ENCODE peak calls at places on chromosomes 13 and 19, in eight cellular contexts. V, Z, A, M, C, D, R and S are unnamed samples.

GRCh38 chr13:40681341-40682051 is 15.1 kb upstream of the FOXO1 start:
- DNase-seq in Z (no peak), V (peak; percentile 79), A (no peak), D (no peak), R (no peak), M (no peak), C (no peak), S (no peak)

GRCh38 chr13:61183670-61184069 is 232.0 kb downstream of the PCDH20 start:
- DNase-seq in Z (no peak), R (no peak), V (no peak), A (no peak), C (no peak), D (no peak), M (no peak), S (no peak)

GRCh38 chr19:46134527-46134926 is 10.0 kb upstream of the IGFL3 start:
- DNase-seq in V (peak; percentile 27), Z (no peak), A (no peak), C (no peak), D (no peak), M (no peak), R (no peak), S (no peak)

GRCh38 chr19:17483605-17484002 is 13.3 kb downstream of the SLC27A1 start:
- DNase-seq in Z (no peak), M (no peak), A (no peak), C (no peak), V (no peak), D (no peak), R (no peak), S (no peak)

GRCh38 chr19:8332976-8333770 is 9.9 kb downstream of the KANK3 start:
- DNase-seq in D (no peak), Z (no peak), C (no peak), R (no peak), V (no peak), M (no peak), A (no peak), S (no peak)

GRCh38 chr19:55256562-55257460 is 2.0 kb downstream of the PPP6R1 start:
- DNase-seq in D (no peak), V (no peak), R (no peak), A (no peak), C (no peak), M (no peak), Z (no peak), S (no peak)

GRCh38 chr13:110712081-110712848 is 1.2 kb upstream of the ING1 start:
- DNase-seq in M (no peak), D (peak; percentile 78), V (peak; percentile 85), R (peak; percentile 96), Z (peak; percentile 37), A (peak; percentile 85), C (peak; percentile 76), S (peak; percentile 31)

GRCh38 chr19:14830702-14831101 is 4.3 kb downstream of the OR7A5 start:
- DNase-seq in M (no peak), R (no peak), Z (no peak), V (no peak), C (no peak), A (no peak), D (no peak), S (no peak)

GRCh38 chr13:99256283-99256682 is 1.9 kb downstream of the GPR18 start:
- DNase-seq in D (no peak), R (no peak), M (no peak), V (no peak), Z (no peak), C (no peak), A (no peak), S (no peak)

GRCh38 chr19:47374876-47375693 is 26.0 kb downstream of the DHX34 start:
- DNase-seq in V (no peak), Z (no peak), A (no peak), D (no peak), R (no peak), M (no peak), C (no peak), S (no peak)

GRCh38 chr19:45847661-45848060 is 15.3 kb downstream of the SYMPK start:
- DNase-seq in C (no peak), M (no peak), D (no peak), A (no peak), R (no peak), V (no peak), Z (no peak), S (no peak)

GRCh38 chr19:58338825-58339558 is 12.2 kb downstream of the ZSCAN22 start:
- DNase-seq in C (no peak), D (no peak), M (no peak), A (no peak), V (no peak), R (no peak), Z (no peak), S (no peak)

GRCh38 chr19:13150919-13151604 is 851 bp downstream of the IER2 start:
- DNase-seq in A (peak; percentile 45), D (no peak), Z (no peak), M (no peak), R (no peak), C (no peak), V (peak; percentile 42), S (no peak)

GRCh38 chr19:1592023-1592754 is 476 bp downstream of the MBD3 start:
- DNase-seq in A (peak; percentile 87), C (peak; percentile 69), Z (peak; percentile 55), V (peak; percentile 79), D (peak; percentile 72), R (peak; percentile 96), M (no peak), S (peak; percentile 33)

GRCh38 chr19:18304194-18304495 is 18.7 kb downstream of the LSM4 start:
- DNase-seq in A (peak; percentile 55), V (no peak), R (no peak), M (no peak), Z (no peak), C (no peak), D (no peak), S (no peak)

GRCh38 chr19:4493929-4494690 is 22.0 kb downstream of the HDGFL2 start:
- DNase-seq in C (no peak), R (no peak), M (no peak), D (no peak), V (no peak), A (no peak), Z (no peak), S (no peak)

GRCh38 chr19:1853295-1854031 is 5.2 kb upstream of the REXO1 start:
- DNase-seq in D (peak; percentile 63), Z (peak; percentile 35), V (peak; percentile 78), R (peak; percentile 90), C (peak; percentile 57), A (peak; percentile 88), M (no peak), S (peak; percentile 37)

GRCh38 chr13:53885997-53886396 is 857.4 kb downstream of the OLFM4 start:
- DNase-seq in M (no peak), A (no peak), D (no peak), C (no peak), R (no peak), Z (no peak), V (no peak), S (no peak)

GRCh38 chr19:16415806-16416205 is 56.0 kb downstream of the EPS15L1 start:
- DNase-seq in R (no peak), D (no peak), A (no peak), V (no peak), C (no peak), Z (no peak), M (no peak), S (no peak)

GRCh38 chr19:41226053-41226873 is 7.2 kb downstream of the AXL start:
- DNase-seq in C (peak; percentile 12), D (no peak), V (peak; percentile 90), Z (no peak), A (peak; percentile 62), R (no peak), M (no peak), S (no peak)

GRCh38 chr13:80359459-80360297 is 18.8 kb upstream of the SPRY2 start:
- DNase-seq in D (no peak), V (peak; percentile 29), A (no peak), M (no peak), Z (no peak), C (no peak), R (no peak), S (no peak)